ENCODE peak calls at places on chromosomes 16 and 17, in seven cellular contexts. V is naive B cell; G is CD4-positive, alpha-beta T cell; I is activated CD4-positive, CD25-positive, alpha-beta regulatory T cell treated with anti-CD3 and anti-CD28 coated beads, Interleukin-2, amount 50 U/mL, for 72 hours; E is endothelial cell; X is mesothelial cell of epicardium; Q is transverse colon. M is an unnamed sample.

GRCh38 chr17:48790607-48791127 is 26.4 kb downstream of the TTLL6 start:
- DNase-seq in V (no peak), G (no peak), I (no peak), E (no peak), X (no peak), Q (no peak), M (no peak)

GRCh38 chr17:32746698-32747097 is 130.2 kb downstream of the MYO1D start:
- DNase-seq in V (no peak), G (no peak), I (no peak), E (no peak), X (no peak), Q (no peak), M (peak)

GRCh38 chr16:81448154-81449131 is 3.8 kb downstream of the CMIP start:
- DNase-seq in V (no peak), G (no peak), I (no peak), E (no peak), X (no peak), Q (peak), M (peak)

GRCh38 chr16:81526199-81526598 is 81.6 kb downstream of the CMIP start:
- DNase-seq in V (no peak), G (no peak), I (no peak), E (no peak), X (no peak), Q (no peak), M (peak)

GRCh38 chr17:8954339-8954738 is 11.2 kb downstream of the PIK3R5 start:
- DNase-seq in V (peak), G (peak), I (no peak), E (no peak), X (no peak), Q (peak), M (no peak)

GRCh38 chr16:795580-796229 is 4.8 kb downstream of the GNG13 start:
- DNase-seq in V (no peak), G (no peak), I (no peak), E (no peak), X (no peak), Q (peak), M (peak)

GRCh38 chr17:35740216-35740615 is 8.8 kb downstream of the RASL10B start:
- DNase-seq in V (no peak), G (no peak), I (no peak), E (no peak), X (no peak), Q (no peak), M (no peak)

GRCh38 chr16:3665508-3665907 is 11.0 kb downstream of the DNASE1 start:
- DNase-seq in V (no peak), G (peak), I (no peak), E (no peak), X (no peak), Q (no peak), M (no peak)

GRCh38 chr17:18965530-18966236 is 13.7 kb downstream of the SLC5A10 start:
- DNase-seq in V (no peak), G (no peak), I (no peak), E (no peak), X (no peak), Q (no peak), M (no peak)

GRCh38 chr17:72978593-72979218 is 113.8 kb downstream of the SLC39A11 start:
- DNase-seq in V (no peak), G (no peak), I (no peak), E (no peak), X (no peak), Q (no peak), M (no peak)

GRCh38 chr17:29012535-29012934 is 6.7 kb upstream of the SEZ6 start:
- DNase-seq in V (no peak), G (no peak), I (no peak), E (no peak), X (no peak), Q (no peak), M (no peak)

GRCh38 chr16:81779540-81780320 is 639 bp downstream of the PLCG2 start:
- DNase-seq in V (peak), G (no peak), I (no peak), E (peak), X (no peak), Q (peak), M (peak)

GRCh38 chr16:535446-536405 is 8.2 kb downstream of the CAPN15 start:
- DNase-seq in V (no peak), G (no peak), I (no peak), E (no peak), X (no peak), Q (peak), M (peak)

M was measured in epithelial cell of esophagus.